ENCODE peak calls at places on chromosomes 12 and 14, in nine cellular contexts. J is fibroblast of mammary gland, C is epithelial cell of esophagus, P is brain microvascular endothelial cell, Y is tibial nerve, L is uterus, N is AG10803, B is RWPE2, F is ovary. O is an unnamed sample.

GRCh38 chr12:130051900-130052299 is 110.4 kb upstream of the FZD10 start:
- DNase-seq in J (no peak), P (no peak), C (no peak), Y (no peak), L (no peak), B (no peak), F (no peak), N (no peak), O (no peak)

GRCh38 chr12:110794623-110795280 is 52.0 kb upstream of the CCDC63 start:
- DNase-seq in N (peak; percentile 21), P (no peak), J (peak; percentile 65), Y (no peak), B (no peak), L (peak; percentile 35), F (peak; percentile 7), C (no peak), O (no peak)

GRCh38 chr12:29505078-29505477 is 7.6 kb upstream of the OVCH1 start:
- DNase-seq in P (no peak), Y (no peak), L (no peak), F (no peak), J (peak; percentile 8), C (no peak), B (no peak), N (no peak), O (no peak)

GRCh38 chr14:58133739-58134138 is 18.3 kb downstream of the ARMH4 start:
- DNase-seq in L (no peak), Y (no peak), N (peak; percentile 68), F (no peak), C (peak; percentile 89), B (no peak), P (peak; percentile 69), J (peak; percentile 59), O (peak; percentile 19)

GRCh38 chr14:99853206-99853605 is 60.0 kb downstream of the EML1 start:
- DNase-seq in P (no peak), J (no peak), F (no peak), L (no peak), B (no peak), Y (no peak), N (no peak), C (no peak), O (no peak)

GRCh38 chr12:25615119-25615518 is 62.0 kb upstream of the LMNTD1 start:
- DNase-seq in J (peak; percentile 98), B (no peak), N (peak; percentile 78), P (peak; percentile 81), F (no peak), C (peak; percentile 82), Y (no peak), L (no peak), O (peak; percentile 82)

GRCh38 chr12:124293286-124294003 is 1.4 kb upstream of the RFLNA start:
- DNase-seq in L (no peak), Y (no peak), N (no peak), F (no peak), J (no peak), B (no peak), P (no peak), C (no peak), O (no peak)

GRCh38 chr12:109736552-109737108 is 23.0 kb downstream of the FAM222A start:
- DNase-seq in F (no peak), J (peak; percentile 49), B (peak; percentile 56), N (peak; percentile 18), Y (peak; percentile 13), L (no peak), P (peak; percentile 65), C (peak; percentile 45), O (no peak)

GRCh38 chr12:119673634-119674033 is 5.7 kb downstream of the PRKAB1 start:
- DNase-seq in P (no peak), C (peak; percentile 32), N (no peak), L (no peak), F (no peak), Y (no peak), J (no peak), B (no peak), O (no peak)

GRCh38 chr12:72256725-72257124 is 15.4 kb upstream of the TRHDE start:
- DNase-seq in Y (no peak), L (no peak), C (no peak), J (no peak), P (no peak), N (peak; percentile 52), F (no peak), B (no peak), O (no peak)

GRCh38 chr14:26281280-26281998 is 316.4 kb downstream of the NOVA1 start:
- DNase-seq in C (peak; percentile 88), L (no peak), F (no peak), N (peak; percentile 91), Y (no peak), P (peak; percentile 11), B (no peak), J (peak; percentile 77), O (no peak)

GRCh38 chr12:99918003-99918402 is 66.7 kb downstream of the ANKS1B start:
- DNase-seq in Y (no peak), F (no peak), N (no peak), B (no peak), L (no peak), P (no peak), C (no peak), J (peak; percentile 97), O (no peak)

GRCh38 chr12:31226639-31227038 is 99.3 kb downstream of the SINHCAF start:
- DNase-seq in F (no peak), C (no peak), Y (no peak), N (no peak), J (no peak), P (no peak), L (no peak), B (no peak), O (no peak)

GRCh38 chr12:105401198-105401597 is 70.7 kb downstream of the C12orf75 start:
- DNase-seq in N (no peak), B (no peak), J (no peak), L (no peak), F (no peak), C (no peak), Y (no peak), P (no peak), O (no peak)

GRCh38 chr12:6197996-6198395 is 2.2 kb upstream of the CD9 start:
- DNase-seq in Y (no peak), N (no peak), C (no peak), B (no peak), L (no peak), F (no peak), P (no peak), J (no peak), O (no peak)

GRCh38 chr14:25250516-25250915 is 200.6 kb upstream of the STXBP6 start:
- DNase-seq in C (no peak), N (no peak), B (no peak), Y (no peak), J (no peak), P (no peak), F (no peak), L (no peak), O (no peak)

GRCh38 chr12:124823272-124823970 is 40.2 kb downstream of the SCARB1 start:
- DNase-seq in C (no peak), F (no peak), L (no peak), N (no peak), P (no peak), B (no peak), J (no peak), Y (no peak), O (no peak)

GRCh38 chr12:127300753-127301152 is 966.2 kb upstream of the TMEM132C start:
- DNase-seq in N (no peak), C (peak; percentile 7), P (no peak), J (no peak), B (no peak), Y (no peak), F (no peak), L (no peak), O (no peak)

GRCh38 chr12:1518763-1519516 is 75.4 kb downstream of the FBXL14 start:
- DNase-seq in L (no peak), C (peak; percentile 94), B (peak; percentile 78), F (no peak), Y (no peak), J (peak; percentile 92), N (peak; percentile 74), P (peak; percentile 81), O (peak; percentile 51)
- H3K4me3 ChIP-seq in L (no peak overlapping the region), C (peak overlapping the region; percentile 37), B (peak overlapping the region; percentile 4), F (no peak overlapping the region), Y (no peak overlapping the region), J (no peak overlapping the region), N (no peak overlapping the region), P (no peak overlapping the region), O (no peak overlapping the region)

GRCh38 chr12:62003217-62003616 is 257.0 kb upstream of the USP15 start:
- DNase-seq in B (no peak), J (no peak), F (no peak), L (no peak), N (no peak), Y (no peak), C (no peak), P (no peak), O (no peak)

GRCh38 chr12:62008703-62009102 is 251.5 kb upstream of the USP15 start:
- DNase-seq in C (no peak), N (no peak), B (no peak), P (no peak), Y (no peak), F (no peak), L (no peak), J (no peak), O (no peak)

GRCh38 chr12:62005615-62006014 is 254.6 kb upstream of the USP15 start:
- DNase-seq in C (no peak), F (no peak), J (no peak), P (no peak), Y (no peak), N (no peak), B (no peak), L (no peak), O (no peak)

GRCh38 chr12:62009445-62009844 is 250.8 kb upstream of the USP15 start:
- DNase-seq in P (no peak), B (no peak), N (no peak), Y (no peak), L (no peak), J (no peak), C (no peak), F (no peak), O (no peak)

GRCh38 chr12:62006076-62006732 is 254.0 kb upstream of the USP15 start:
- DNase-seq in N (peak; percentile 58), L (no peak), J (peak; percentile 48), Y (no peak), F (no peak), B (no peak), P (peak; percentile 40), C (peak; percentile 65), O (no peak)
- TF ChIP-seq CTCF in N (peak; percentile 83), L (peak; percentile 35), J (peak; percentile 71), Y (peak; percentile 48), F (no peak), B (peak; percentile 90), P (peak; percentile 79), C (peak; percentile 83), O (peak; percentile 75)

DNA sequence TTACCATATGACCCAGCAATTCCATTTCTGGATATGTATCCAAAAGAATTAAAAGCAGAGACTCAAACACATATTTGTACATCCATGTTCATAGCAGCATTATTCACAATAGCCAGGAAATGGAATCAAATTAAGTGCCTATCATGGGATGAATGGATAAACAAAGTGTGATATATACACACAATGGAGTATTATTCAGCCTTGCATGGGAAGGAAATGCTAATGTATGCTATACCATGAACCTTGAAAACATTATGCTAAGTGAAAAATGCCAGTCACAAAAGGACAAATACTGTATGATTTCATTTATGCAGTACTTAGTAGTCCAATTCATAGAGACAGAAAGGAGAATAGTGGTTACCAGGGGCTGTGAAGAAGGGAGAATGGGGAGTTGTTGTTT is 32.1 kb upstream of the CSRNP2 start:
- DNase-seq in Y (no peak), F (no peak), N (no peak), C (no peak), J (no peak), L (no peak), B (no peak), P (no peak), O (no peak)
- H3K4me3 ChIP-seq in Y (no peak overlapping the region), F (no peak overlapping the region), N (no peak overlapping the region), C (no peak overlapping the region), J (no peak overlapping the region), L (no peak overlapping the region), B (no peak overlapping the region), P (no peak overlapping the region), O (no peak overlapping the region)

GRCh38 chr12:118446247-118446646 is 69.9 kb downstream of the SUDS3 start:
- DNase-seq in N (no peak), Y (no peak), F (no peak), P (no peak), B (no peak), C (no peak), L (no peak), J (no peak), O (no peak)
- TF ChIP-seq CTCF in N (no peak), Y (no peak), F (no peak), P (no peak), B (peak; percentile 14), C (no peak), L (no peak), J (no peak), O (no peak)